ENCODE peak calls at places on chromosomes 16 and 17, in five cellular contexts. X, Z, W, Y and F are unnamed samples. For H3K4me1 and H3K27me3, the result is how much of the 10 kb centered on the place peaks cover.

GRCh38 chr17:50151937-50152547 is 1.6 kb upstream of the PPP1R9B start:
- DNase-seq in X (peak), Z (peak), W (peak), Y (peak), F (peak)

GRCh38 chr16:82819286-82819685 is 192.5 kb downstream of the CDH13 start:
- DNase-seq in X (no peak), Z (no peak), W (no peak), Y (no peak), F (no peak)

GRCh38 chr17:49456172-49456965 is 38.7 kb upstream of the NGFR start:
- DNase-seq in X (no peak), Z (no peak), W (no peak), Y (no peak), F (no peak)

GRCh38 chr16:56691885-56692284 is 9.6 kb downstream of the MT1X start:
- DNase-seq in X (peak), Z (peak), W (peak), Y (peak), F (peak)

GRCh38 chr16:82061861-82062525 is 26.9 kb downstream of the HSD17B2 start:
- DNase-seq in X (no peak), Z (no peak), W (peak), Y (peak), F (no peak)

GRCh38 chr17:33929181-33929724 is 325.8 kb upstream of the CCL2 start:
- DNase-seq in X (no peak), Z (no peak), W (no peak), Y (no peak), F (no peak)

GRCh38 chr16:85521737-85522042 is 91.4 kb upstream of the GSE1 start:
- DNase-seq in X (no peak), Z (no peak), W (no peak), Y (no peak), F (no peak)

GRCh38 chr17:82202981-82203380 is 9.7 kb downstream of the CCDC57 start:
- DNase-seq in X (no peak), Z (no peak), W (no peak), Y (no peak), F (no peak)

GRCh38 chr17:58587713-58588117 is 73.3 kb upstream of the MTMR4 start:
- DNase-seq in X (no peak), Z (peak), W (peak), Y (peak), F (peak)

GRCh38 chr17:13421581-13421980 is 180.1 kb downstream of the HS3ST3A1 start:
- DNase-seq in X (no peak), Z (no peak), W (no peak), Y (no peak), F (no peak)

GRCh38 chr17:82315703-82316358 is 1.6 kb downstream of the CD7 start:
- DNase-seq in X (no peak), Z (no peak), W (no peak), Y (no peak), F (no peak)

GRCh38 chr17:77332981-77333685 is 192.4 kb downstream of the SEC14L1 start:
- DNase-seq in X (no peak), Z (no peak), W (no peak), Y (no peak), F (peak)

GRCh38 chr17:17525331-17525730 is 29.1 kb upstream of the RASD1 start:
- DNase-seq in X (no peak), Z (no peak), W (no peak), Y (no peak), F (no peak)

GRCh38 chr16:65306722-65307121 is 184.9 kb upstream of the CDH11 start:
- DNase-seq in X (no peak), Z (no peak), W (no peak), Y (no peak), F (no peak)

GRCh38 chr17:1197781-1198490 is 18.2 kb upstream of the ABR start:
- DNase-seq in X (no peak), Z (no peak), W (peak), Y (no peak), F (no peak)

GRCh38 chr16:28140788-28141618 is 70.8 kb downstream of the XPO6 start:
- DNase-seq in X (no peak), Z (no peak), W (peak), Y (no peak), F (no peak)

GRCh38 chr16:75566040-75566888 is at the start of gene GABARAPL2:
- DNase-seq in X (peak), Z (peak), W (peak), Y (peak), F (peak)

GRCh38 chr16:66275795-66276428 is 90.6 kb upstream of the CDH5 start:
- DNase-seq in X (no peak), Z (no peak), W (peak), Y (peak), F (peak)

GRCh38 chr16:55444754-55445485 is 34.1 kb upstream of the MMP2 start:
- DNase-seq in X (no peak), Z (no peak), W (peak), Y (no peak), F (no peak)

GRCh38 chr17:41565338-41565737 is 6.5 kb downstream of the KRT9 start:
- DNase-seq in X (no peak), Z (no peak), W (no peak), Y (no peak), F (no peak)

GRCh38 chr16:9091867-9092281 is 430 bp downstream of the HAPSTR1 start:
- DNase-seq in X (no peak), Z (peak), W (peak), Y (no peak), F (peak)

GRCh38 chr16:28202147-28202746 is 9.5 kb downstream of the XPO6 start:
- DNase-seq in X (no peak), Z (no peak), W (no peak), Y (no peak), F (no peak)

GRCh38 chr16:80938928-80939260 is 67.8 kb downstream of the CMC2 start:
- DNase-seq in X (no peak), Z (no peak), W (no peak), Y (no peak), F (no peak)

GRCh38 chr17:68562736-68563135 is 38.4 kb downstream of the FAM20A start:
- DNase-seq in X (no peak), Z (no peak), W (no peak), Y (no peak), F (no peak)

GRCh38 chr16:14015948-14016347 is 55.2 kb upstream of the MRTFB start:
- DNase-seq in X (no peak), Z (no peak), W (peak), Y (no peak), F (peak)

GRCh38 chr17:67376509-67376891 is 581 bp upstream of the PITPNC1 start:
- DNase-seq in X (no peak), Z (peak), W (peak), Y (no peak), F (peak)

GRCh38 chr16:31329671-31330552 is 25.1 kb upstream of the ITGAX start:
- DNase-seq in X (no peak), Z (no peak), W (no peak), Y (no peak), F (no peak)

GRCh38 chr17:8109669-8110455 is 8.5 kb downstream of the ALOXE3 start:
- DNase-seq in X (no peak), Z (peak), W (peak), Y (no peak), F (no peak)

GRCh38 chr17:35011671-35012216 is 31.4 kb downstream of the LIG3 start:
- DNase-seq in X (no peak), Z (no peak), W (no peak), Y (no peak), F (no peak)

GRCh38 chr17:4852504-4853075 is 19.4 kb downstream of the MINK1 start:
- DNase-seq in X (no peak), Z (no peak), W (peak), Y (no peak), F (peak)

GRCh38 chr16:30903002-30903401 is 6.6 kb downstream of the CTF1 start:
- DNase-seq in X (no peak), Z (no peak), W (no peak), Y (no peak), F (no peak)

GRCh38 chr16:2388875-2389433 is 40.3 kb upstream of the CCNF start:
- DNase-seq in X (no peak), Z (peak), W (peak), Y (no peak), F (no peak)

GRCh38 chr17:76000016-76000754 is 470 bp upstream of the CDK3 start:
- DNase-seq in X (no peak), Z (peak), W (peak), Y (peak), F (no peak)

GRCh38 chr16:75644240-75645012 is 3.0 kb downstream of the KARS1 start:
- DNase-seq in X (no peak), Z (no peak), W (no peak), Y (no peak), F (no peak)

GRCh38 chr16:88005148-88005547 is 53.9 kb downstream of the BANP start:
- DNase-seq in X (no peak), Z (no peak), W (no peak), Y (no peak), F (no peak)

GRCh38 chr16:11391576-11391975 is 46.3 kb downstream of the RMI2 start:
- DNase-seq in X (no peak), Z (peak), W (peak), Y (no peak), F (no peak)

GRCh38 chr16:11394593-11394960 is 49.3 kb downstream of the RMI2 start:
- DNase-seq in X (no peak), Z (no peak), W (no peak), Y (no peak), F (no peak)

GRCh38 chr16:11393861-11394592 is 48.8 kb downstream of the RMI2 start:
- DNase-seq in X (no peak), Z (no peak), W (no peak), Y (no peak), F (no peak)

GRCh38 chr16:11392041-11392581 is 46.9 kb downstream of the RMI2 start:
- DNase-seq in X (no peak), Z (no peak), W (no peak), Y (no peak), F (no peak)

GRCh38 chr16:11393366-11393765 is 48.1 kb downstream of the RMI2 start:
- DNase-seq in X (no peak), Z (no peak), W (no peak), Y (no peak), F (no peak)
- H3K4me1 ChIP-seq in X (under half), Z (under half), W (under half), Y (under half), F (under half)

GRCh38 chr17:73445466-73445865 is 133.7 kb upstream of the CDC42EP4 start:
- DNase-seq in X (no peak), Z (no peak), W (no peak), Y (no peak), F (no peak)

GRCh38 chr17:73439597-73439996 is 127.8 kb upstream of the CDC42EP4 start:
- DNase-seq in X (no peak), Z (no peak), W (no peak), Y (no peak), F (no peak)

GRCh38 chr17:73444021-73444420 is 132.2 kb upstream of the CDC42EP4 start:
- DNase-seq in X (no peak), Z (no peak), W (no peak), Y (no peak), F (no peak)
- H3K27me3 ChIP-seq in X (under half), Z (under half), W (under half), Y (under half), F (under half)

DNA sequence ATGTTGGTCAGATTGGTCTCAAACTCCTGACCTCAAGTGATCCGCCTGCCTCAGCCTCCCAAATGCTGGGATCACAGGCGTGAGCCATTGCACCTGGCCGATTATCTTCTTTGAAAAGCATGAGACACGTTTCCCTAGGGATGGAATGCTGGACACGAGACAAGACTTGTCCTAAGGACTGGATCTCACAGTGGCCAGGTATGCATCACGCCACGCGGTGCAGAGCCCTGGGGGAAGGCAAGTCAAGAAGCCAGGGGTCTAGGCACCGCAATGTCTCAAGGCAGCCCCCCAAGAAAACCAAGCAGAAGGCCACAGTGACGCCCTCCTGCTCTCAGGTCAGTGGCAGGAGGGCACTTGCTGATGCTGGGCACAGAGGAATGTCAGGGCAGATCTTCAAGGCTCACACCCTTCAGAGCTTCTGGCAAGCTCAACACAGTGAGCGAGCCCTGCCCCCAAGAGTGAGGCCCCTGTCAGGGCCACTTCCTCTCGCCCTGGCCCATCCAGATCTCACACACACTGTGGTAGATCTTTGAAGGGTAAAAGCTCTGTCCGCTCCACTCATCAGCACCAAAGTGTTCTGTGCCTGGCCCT is 134.7 kb downstream of the ZNF778 start:
- DNase-seq in X (no peak), Z (no peak), W (no peak), Y (no peak), F (peak)
- H3K4me1 ChIP-seq in X (under half), Z (under half), W (half or more), Y (under half), F (under half)

GRCh38 chr17:79026345-79027273 is 2.6 kb downstream of the C1QTNF1 start:
- DNase-seq in X (peak), Z (no peak), W (no peak), Y (peak), F (peak)

GRCh38 chr17:79023180-79023705 is 726 bp upstream of the C1QTNF1 start:
- DNase-seq in X (peak), Z (no peak), W (no peak), Y (no peak), F (no peak)

GRCh38 chr17:79027274-79027924 is 3.4 kb downstream of the C1QTNF1 start:
- DNase-seq in X (peak), Z (no peak), W (no peak), Y (no peak), F (no peak)

GRCh38 chr17:79023886-79024771 is at the start of gene C1QTNF1:
- DNase-seq in X (peak), Z (no peak), W (peak), Y (no peak), F (no peak)

GRCh38 chr17:79024901-79025737 is 1.1 kb downstream of the C1QTNF1 start:
- DNase-seq in X (peak), Z (peak), W (no peak), Y (no peak), F (no peak)
- H3K27me3 ChIP-seq in X (under half), Z (under half), W (under half), Y (under half), F (under half)